ENCODE peak calls at places on chromosomes 13 and 19, in eight cellular contexts. L is Peyer's patch, Z is body of pancreas, W is A549, P is adrenal gland, H is IMR-90, O is ovary, U is esophagus muscularis mucosa. V is an unnamed sample.

GRCh38 chr13:25971499-25972145 is 80.2 kb downstream of the SHISA2 start:
- DNase-seq in L (no peak), Z (no peak), W (no peak), P (no peak), H (no peak), O (no peak), U (peak; percentile 85), V (no peak)

GRCh38 chr13:113349491-113349890 is 14.4 kb downstream of the GRTP1 start:
- DNase-seq in L (no peak), Z (no peak), W (no peak), P (no peak), H (no peak), O (no peak), U (no peak), V (no peak)

GRCh38 chr13:24308068-24308445 is 1.3 kb upstream of the C1QTNF9 start:
- DNase-seq in L (no peak), Z (no peak), W (no peak), P (no peak), H (no peak), O (no peak), U (peak; percentile 74), V (no peak)

GRCh38 chr19:42325896-42326771 is 699 bp downstream of the MEGF8 start:
- DNase-seq in L (no peak), Z (no peak), W (peak; percentile 59), P (peak; percentile 33), H (no peak), O (peak; percentile 56), U (no peak), V (peak; percentile 48)

GRCh38 chr19:3513198-3514140 is 7.4 kb downstream of the FZR1 start:
- DNase-seq in L (no peak), Z (peak; percentile 75), W (no peak), P (peak; percentile 82), H (peak; percentile 25), O (no peak), U (no peak), V (no peak)

GRCh38 chr13:70729369-70729768 is 621.1 kb upstream of the KLHL1 start:
- DNase-seq in L (no peak), Z (no peak), W (no peak), P (no peak), H (no peak), O (no peak), U (no peak), V (no peak)

GRCh38 chr19:32822916-32823746 is 46.4 kb downstream of the SLC7A9 start:
- DNase-seq in L (no peak), Z (no peak), W (no peak), P (no peak), H (no peak), O (no peak), U (no peak), V (no peak)

GRCh38 chr19:38544569-38545315 is 73.0 kb downstream of the MAP4K1 start:
- DNase-seq in L (no peak), Z (no peak), W (no peak), P (no peak), H (peak; percentile 5), O (no peak), U (no peak), V (no peak)

GRCh38 chr13:42561752-42562467 is 12.0 kb upstream of the TNFSF11 start:
- DNase-seq in L (no peak), Z (no peak), W (no peak), P (no peak), H (no peak), O (no peak), U (no peak), V (no peak)

GRCh38 chr13:71685072-71685471 is 181.9 kb downstream of the DACH1 start:
- DNase-seq in L (no peak), Z (no peak), W (no peak), P (no peak), H (no peak), O (no peak), U (no peak), V (no peak)

GRCh38 chr19:56423276-56423984 is 19.3 kb downstream of the ZNF583 start:
- DNase-seq in L (no peak), Z (no peak), W (no peak), P (no peak), H (no peak), O (no peak), U (no peak), V (no peak)

GRCh38 chr13:33401238-33401637 is 115.7 kb upstream of the STARD13 start:
- DNase-seq in L (peak; percentile 54), Z (peak; percentile 30), W (no peak), P (no peak), H (no peak), O (no peak), U (no peak), V (no peak)

GRCh38 chr13:82370306-82370705 is 1512.0 kb downstream of the SLITRK1 start:
- DNase-seq in L (no peak), Z (no peak), W (no peak), P (no peak), H (no peak), O (no peak), U (no peak), V (no peak)

GRCh38 chr13:97108535-97108910 is 113.6 kb upstream of the MBNL2 start:
- DNase-seq in L (peak; percentile 79), Z (no peak), W (no peak), P (peak; percentile 61), H (peak; percentile 49), O (peak; percentile 52), U (no peak), V (peak; percentile 70)

GRCh38 chr13:112744306-112745021 is 54.6 kb downstream of the ATP11A start:
- DNase-seq in L (no peak), Z (no peak), W (no peak), P (no peak), H (peak; percentile 63), O (no peak), U (no peak), V (no peak)

GRCh38 chr19:33803383-33803782 is 6.7 kb downstream of the KCTD15 start:
- DNase-seq in L (no peak), Z (no peak), W (no peak), P (no peak), H (no peak), O (no peak), U (no peak), V (no peak)

GRCh38 chr13:88456155-88456554 is 785.0 kb downstream of the SLITRK5 start:
- DNase-seq in L (no peak), Z (no peak), W (no peak), P (no peak), H (no peak), O (no peak), U (no peak), V (peak; percentile 1)

GRCh38 chr19:34998777-34999497 is 1.2 kb upstream of the GRAMD1A start:
- DNase-seq in L (no peak), Z (no peak), W (peak; percentile 91), P (peak; percentile 25), H (no peak), O (no peak), U (no peak), V (no peak)
- TF ChIP-seq POLR2A in L (no peak), Z (no peak), W (no peak), P (no peak), H (no peak), O (no peak), U (no peak), V (no peak)

GRCh38 chr13:30618186-30618937 is 642 bp downstream of the USPL1 start:
- DNase-seq in L (peak; percentile 64), Z (peak; percentile 25), W (no peak), P (peak; percentile 22), H (no peak), O (peak; percentile 44), U (no peak), V (peak; percentile 82)

GRCh38 chr13:30618938-30619289 is 1.2 kb downstream of the USPL1 start:
- DNase-seq in L (no peak), Z (no peak), W (no peak), P (no peak), H (no peak), O (no peak), U (no peak), V (peak; percentile 44)

GRCh38 chr13:30616927-30617314 is 799 bp upstream of the USPL1 start:
- DNase-seq in L (peak; percentile 83), Z (peak; percentile 78), W (peak; percentile 49), P (peak; percentile 86), H (peak; percentile 89), O (no peak), U (peak; percentile 94), V (peak; percentile 94)

GRCh38 chr13:30617315-30618185 is at the start of gene USPL1:
- DNase-seq in L (peak; percentile 99), Z (peak; percentile 99), W (peak; percentile 73), P (peak; percentile 99), H (peak; percentile 99), O (peak; percentile 98), U (peak; percentile 99), V (peak; percentile 100)

DNA sequence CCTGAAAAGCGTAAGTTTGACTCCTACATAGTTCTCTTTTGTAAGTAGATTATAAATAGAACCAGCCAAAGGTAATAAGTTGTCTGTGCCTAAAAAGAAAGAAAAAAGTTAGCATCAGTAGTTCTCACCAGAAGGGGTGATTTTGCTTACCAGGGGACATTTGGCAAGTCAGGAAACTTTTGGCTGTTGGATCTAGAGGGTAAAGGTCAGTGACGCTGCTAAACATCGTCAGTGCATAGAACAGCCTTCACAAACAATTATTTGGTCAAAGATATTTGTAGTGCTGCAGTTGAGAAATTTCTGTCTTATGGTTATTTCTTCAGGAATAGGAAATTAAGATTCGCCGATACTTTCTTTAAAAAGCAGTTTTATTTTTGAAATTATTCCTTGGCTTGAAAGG is 2.0 kb downstream of the USPL1 start:
- DNase-seq in L (no peak), Z (no peak), W (no peak), P (no peak), H (no peak), O (no peak), U (no peak), V (no peak)
- TF ChIP-seq POLR2A in L (no peak), Z (no peak), W (no peak), P (no peak), H (no peak), O (no peak), U (no peak), V (no peak)

GRCh38 chr19:10602330-10603083 is 15.4 kb upstream of the AP1M2 start:
- DNase-seq in L (peak; percentile 95), Z (peak; percentile 88), W (peak; percentile 83), P (peak; percentile 79), H (peak; percentile 48), O (peak; percentile 86), U (peak; percentile 97), V (peak; percentile 92)
- TF ChIP-seq POLR2A in L (no peak), Z (peak; percentile 28), W (no peak), P (no peak), H (no peak), O (peak; percentile 33), U (no peak), V (peak; percentile 67)

GRCh38 chr19:13848811-13849241 is 28.1 kb upstream of the NANOS3 start:
- DNase-seq in L (no peak), Z (no peak), W (no peak), P (no peak), H (no peak), O (no peak), U (no peak), V (no peak)

GRCh38 chr19:13849991-13850909 is 26.7 kb upstream of the NANOS3 start:
- DNase-seq in L (peak; percentile 88), Z (peak; percentile 92), W (no peak), P (peak; percentile 72), H (peak; percentile 71), O (peak; percentile 96), U (no peak), V (peak; percentile 91)

GRCh38 chr19:13849277-13849676 is 27.7 kb upstream of the NANOS3 start:
- DNase-seq in L (no peak), Z (no peak), W (no peak), P (no peak), H (no peak), O (peak; percentile 57), U (no peak), V (no peak)

GRCh38 chr19:13847900-13848677 is 28.8 kb upstream of the NANOS3 start:
- DNase-seq in L (no peak), Z (no peak), W (no peak), P (no peak), H (no peak), O (no peak), U (no peak), V (peak; percentile 80)

GRCh38 chr19:13850910-13851753 is 25.8 kb upstream of the NANOS3 start:
- DNase-seq in L (peak; percentile 90), Z (peak; percentile 86), W (no peak), P (peak; percentile 92), H (peak; percentile 94), O (peak; percentile 89), U (peak; percentile 97), V (peak; percentile 87)
- TF ChIP-seq POLR2A in L (no peak), Z (peak; percentile 77), W (no peak), P (peak; percentile 80), H (peak; percentile 74), O (no peak), U (no peak), V (peak; percentile 69)